ENCODE peak calls at places on chromosomes 6 and 20, in seven cellular contexts. K is AG08395; Y is astrocyte of the spinal cord; J is activated CD4-positive, alpha-beta T cell treated with anti-CD3 and anti-CD28 coated beads for 1 hour; G is tibial nerve; M is NCI-H2029; I is endothelial cell. X is an unnamed sample.

GRCh38 chr20:7375905-7376304 is 564.4 kb downstream of the HAO1 start:
- DNase-seq in J (no peak), K (no peak), G (no peak), I (no peak), Y (peak), M (peak), X (no peak)

GRCh38 chr6:6494677-6495076 is 93.8 kb upstream of the LY86 start:
- DNase-seq in G (peak), M (peak), J (no peak), I (peak), Y (no peak), K (peak), X (no peak)

GRCh38 chr6:20916081-20916480 is 381.8 kb downstream of the CDKAL1 start:
- DNase-seq in J (no peak), K (no peak), I (no peak), Y (peak), G (no peak), M (no peak), X (no peak)

GRCh38 chr6:32337166-32337805 is 34.4 kb downstream of the TSBP1 start:
- DNase-seq in G (no peak), I (no peak), J (no peak), K (no peak), M (no peak), Y (no peak), X (no peak)

GRCh38 chr6:93989630-93990029 is 570.3 kb upstream of the EPHA7 start:
- DNase-seq in M (no peak), Y (no peak), I (no peak), J (no peak), K (no peak), G (no peak), X (no peak)

GRCh38 chr20:58310291-58310782 is 822 bp downstream of the RAB22A start:
- DNase-seq in G (no peak), M (no peak), K (peak), Y (peak), I (no peak), J (no peak), X (peak)

GRCh38 chr6:130020106-130020851 is 1.9 kb downstream of the L3MBTL3 start:
- DNase-seq in Y (peak), M (no peak), J (no peak), K (peak), I (peak), G (peak), X (peak)

GRCh38 chr6:43120938-43121913 is 45.1 kb downstream of the PTK7 start:
- DNase-seq in Y (peak), I (no peak), M (no peak), K (peak), G (peak), J (no peak), X (peak)

GRCh38 chr6:34315780-34316179 is 67.0 kb upstream of the SMIM29 start:
- DNase-seq in I (no peak), J (no peak), K (no peak), Y (no peak), G (no peak), M (no peak), X (no peak)

GRCh38 chr20:3353646-3354045 is 53.8 kb downstream of the DNAAF9 start:
- DNase-seq in Y (no peak), M (no peak), G (no peak), K (no peak), J (no peak), I (no peak), X (no peak)

GRCh38 chr6:55642366-55642765 is 63.4 kb upstream of the HMGCLL1 start:
- DNase-seq in K (no peak), M (no peak), Y (no peak), G (no peak), J (no peak), I (no peak), X (no peak)

GRCh38 chr20:47496118-47496517 is 5.6 kb upstream of the NCOA3 start:
- DNase-seq in Y (no peak), M (no peak), K (no peak), J (no peak), I (no peak), G (no peak), X (no peak)

GRCh38 chr6:14711704-14712397 is 534.0 kb upstream of the JARID2 start:
- DNase-seq in I (no peak), Y (no peak), M (no peak), K (no peak), G (no peak), J (no peak), X (no peak)

GRCh38 chr6:69771158-69771906 is 25.5 kb downstream of the LMBRD1 start:
- DNase-seq in Y (no peak), J (no peak), K (no peak), M (no peak), I (no peak), G (no peak), X (no peak)

GRCh38 chr20:33339515-33340058 is 56.6 kb downstream of the BPIFB1 start:
- DNase-seq in I (no peak), G (no peak), J (no peak), M (no peak), Y (no peak), K (no peak), X (no peak)

GRCh38 chr20:3242167-3242692 is 3.2 kb upstream of the SLC4A11 start:
- DNase-seq in Y (no peak), G (no peak), I (no peak), J (no peak), K (no peak), M (no peak), X (peak)

GRCh38 chr6:105678516-105678915 is 275.6 kb upstream of the PREP start:
- DNase-seq in M (no peak), G (no peak), K (no peak), I (no peak), Y (no peak), J (no peak), X (no peak)

GRCh38 chr6:169957351-169957963 is 206.0 kb downstream of the ERMARD start:
- DNase-seq in G (no peak), Y (no peak), K (no peak), J (no peak), I (no peak), M (no peak), X (no peak)

GRCh38 chr6:170360476-170360875 is 53.9 kb downstream of the FAM120B start:
- DNase-seq in J (no peak), K (no peak), M (no peak), Y (no peak), I (no peak), G (no peak), X (no peak)

GRCh38 chr6:136782021-136782770 is 10.1 kb downstream of the MAP3K5 start:
- DNase-seq in J (no peak), G (no peak), Y (peak), K (peak), M (no peak), I (no peak), X (no peak)

GRCh38 chr20:22974354-22974753 is 60.8 kb upstream of the SSTR4 start:
- DNase-seq in I (peak), J (no peak), K (no peak), Y (no peak), M (no peak), G (no peak), X (peak)

GRCh38 chr6:141552463-141552862 is 580.3 kb upstream of the GJE1 start:
- DNase-seq in K (no peak), G (no peak), M (peak), J (no peak), Y (peak), I (no peak), X (no peak)

GRCh38 chr6:22666021-22666420 is 96.7 kb downstream of the HDGFL1 start:
- DNase-seq in K (no peak), G (no peak), M (no peak), J (no peak), Y (no peak), I (no peak), X (no peak)

GRCh38 chr6:14435291-14435690 is 317.7 kb downstream of the CD83 start:
- DNase-seq in G (no peak), Y (no peak), M (no peak), I (no peak), K (no peak), J (no peak), X (no peak)

GRCh38 chr20:29873946-29874345 is 1383.5 kb upstream of the DEFB115 start:
- DNase-seq in I (peak), M (no peak), Y (peak), J (no peak), G (no peak), K (no peak), X (no peak)

GRCh38 chr20:52905235-52905634 is 66.9 kb upstream of the TSHZ2 start:
- DNase-seq in G (no peak), J (no peak), K (no peak), I (no peak), M (no peak), Y (no peak), X (no peak)

GRCh38 chr20:35001596-35002362 is 46.1 kb downstream of the MYH7B start:
- DNase-seq in I (no peak), M (no peak), J (no peak), K (no peak), G (no peak), Y (no peak), X (no peak)

GRCh38 chr6:107591346-107591745 is 101.4 kb downstream of the SOBP start:
- DNase-seq in K (no peak), Y (no peak), G (no peak), I (no peak), M (no peak), J (no peak), X (no peak)

GRCh38 chr20:33653218-33653899 is 8.8 kb upstream of the C20orf144 start:
- DNase-seq in G (peak), Y (peak), I (peak), J (no peak), M (peak), K (peak), X (peak)

GRCh38 chr6:9593566-9593965 is 821.3 kb downstream of the TFAP2A start:
- DNase-seq in M (no peak), J (no peak), K (no peak), I (no peak), Y (no peak), G (no peak), X (no peak)

GRCh38 chr6:131250121-131250520 is 114.9 kb downstream of the AKAP7 start:
- DNase-seq in J (no peak), K (peak), I (peak), M (no peak), Y (peak), G (peak), X (peak)

GRCh38 chr6:23589811-23590210 is 536.2 kb upstream of the NRSN1 start:
- DNase-seq in G (no peak), M (no peak), I (no peak), J (no peak), Y (no peak), K (no peak), X (no peak)

GRCh38 chr6:170035896-170036295 is 255.0 kb downstream of the DLL1 start:
- DNase-seq in I (no peak), J (no peak), Y (no peak), K (no peak), M (no peak), G (no peak), X (no peak)

GRCh38 chr20:54366669-54367068 is 108.7 kb upstream of the DOK5 start:
- DNase-seq in Y (no peak), M (no peak), J (no peak), G (no peak), I (no peak), K (no peak), X (no peak)

GRCh38 chr6:48782230-48782629 is 671.2 kb upstream of the PTCHD4 start:
- DNase-seq in J (no peak), K (no peak), M (no peak), I (no peak), Y (no peak), G (no peak), X (no peak)

GRCh38 chr6:26200918-26201721 is 113.9 kb downstream of the HFE start:
- DNase-seq in M (no peak), K (no peak), J (no peak), Y (no peak), I (no peak), G (no peak), X (no peak)

GRCh38 chr20:11217322-11217989 is 543.7 kb upstream of the JAG1 start:
- DNase-seq in K (no peak), I (no peak), Y (no peak), J (no peak), M (no peak), G (no peak), X (no peak)

X was measured in hepatic stellate cell.